ENCODE peak calls at places on chromosomes 1 and 21, in five cellular contexts. O is ovary, W is A549, C is sigmoid colon, N is heart left ventricle. P is an unnamed sample.

GRCh38 chr1:1119272-1119890 is 3.5 kb upstream of the C1orf159 start:
- DNase-seq in N (peak; percentile 14), C (peak; percentile 63), O (no peak), W (no peak), P (peak; percentile 34)

GRCh38 chr1:93615201-93616150 is 66.2 kb downstream of the BCAR3 start:
- DNase-seq in N (no peak), C (peak; percentile 52), W (peak; percentile 48), O (no peak), P (no peak)

GRCh38 chr1:97499667-97500066 is 421.2 kb downstream of the DPYD start:
- DNase-seq in N (no peak), C (no peak), W (no peak), O (no peak), P (no peak)

GRCh38 chr1:45411510-45411899 is 71.3 kb upstream of the MUTYH start:
- DNase-seq in N (no peak), W (no peak), C (no peak), O (no peak), P (no peak)

GRCh38 chr21:27693376-27693775 is 726.5 kb upstream of the ADAMTS5 start:
- DNase-seq in C (no peak), O (no peak), N (no peak), W (no peak), P (no peak)

GRCh38 chr1:48543854-48544253 is 71.8 kb upstream of the SPATA6 start:
- DNase-seq in C (no peak), W (no peak), N (no peak), O (no peak), P (no peak)

GRCh38 chr1:41673355-41673754 is 188.9 kb upstream of the EDN2 start:
- DNase-seq in N (no peak), O (no peak), W (no peak), C (no peak), P (no peak)

GRCh38 chr1:36083635-36084501 is at the start of gene TEKT2:
- DNase-seq in C (peak; percentile 69), N (no peak), W (no peak), O (peak; percentile 66), P (no peak)

GRCh38 chr1:11414921-11415538 is 63.9 kb upstream of the DISP3 start:
- DNase-seq in N (no peak), O (no peak), C (no peak), W (no peak), P (no peak)

GRCh38 chr1:37726191-37726590 is 33.9 kb downstream of the CDCA8 start:
- DNase-seq in W (no peak), C (no peak), N (no peak), O (no peak), P (no peak)

GRCh38 chr1:116900471-116901365 is 9.0 kb upstream of the PTGFRN start:
- DNase-seq in W (peak; percentile 6), C (no peak), N (no peak), O (no peak), P (no peak)

GRCh38 chr1:42825058-42825851 is 8.1 kb upstream of the SVBP start:
- DNase-seq in C (no peak), O (no peak), N (no peak), W (no peak), P (no peak)

GRCh38 chr1:32761253-32761877 is 55.8 kb downstream of the YARS1 start:
- DNase-seq in O (peak; percentile 69), C (no peak), W (no peak), N (no peak), P (peak; percentile 82)

GRCh38 chr1:155463865-155464264 is 98.7 kb downstream of the ASH1L start:
- DNase-seq in W (no peak), N (no peak), C (no peak), O (no peak), P (no peak)

GRCh38 chr1:180062452-180062971 is 92.2 kb upstream of the QSOX1 start:
- DNase-seq in N (no peak), C (no peak), O (no peak), W (no peak), P (no peak)

GRCh38 chr1:24418898-24419628 is 3.5 kb downstream of the NIPAL3 start:
- DNase-seq in N (no peak), O (no peak), W (no peak), C (no peak), P (peak; percentile 80)

GRCh38 chr1:80218112-80218511 is 1211.6 kb upstream of the ADGRL4 start:
- DNase-seq in O (no peak), C (no peak), W (no peak), N (no peak), P (no peak)

GRCh38 chr1:21490774-21491482 is 18.3 kb upstream of the ALPL start:
- DNase-seq in N (no peak), W (peak; percentile 55), O (no peak), C (no peak), P (no peak)

GRCh38 chr1:66993076-66993475 is 60.9 kb downstream of the SLC35D1 start:
- DNase-seq in N (no peak), W (no peak), O (no peak), C (no peak), P (no peak)

GRCh38 chr1:33610864-33611455 is 138.5 kb downstream of the ZSCAN20 start:
- DNase-seq in C (no peak), O (no peak), N (no peak), W (no peak), P (no peak)

GRCh38 chr1:230047114-230047865 is 19.7 kb upstream of the GALNT2 start:
- DNase-seq in C (no peak), N (no peak), W (no peak), O (no peak), P (no peak)

GRCh38 chr1:74505133-74505532 is 7.3 kb downstream of the LRRC53 start:
- DNase-seq in N (no peak), O (no peak), W (no peak), C (no peak), P (no peak)

GRCh38 chr21:37565530-37566223 is 199.1 kb downstream of the DYRK1A start:
- DNase-seq in W (no peak), O (no peak), N (no peak), C (no peak), P (no peak)

GRCh38 chr1:43366179-43366578 is 1.6 kb downstream of the ELOVL1 start:
- DNase-seq in O (no peak), N (no peak), W (no peak), C (no peak), P (peak; percentile 69)

GRCh38 chr1:12444329-12444841 is 173.6 kb downstream of the DHRS3 start:
- DNase-seq in N (no peak), W (no peak), O (no peak), C (no peak), P (no peak)

GRCh38 chr1:12446593-12446992 is 171.4 kb downstream of the DHRS3 start:
- DNase-seq in N (no peak), O (no peak), C (no peak), W (no peak), P (no peak)

GRCh38 chr1:12443151-12443550 is 174.9 kb downstream of the DHRS3 start:
- DNase-seq in C (no peak), N (no peak), O (no peak), W (no peak), P (no peak)

GRCh38 chr1:12447301-12447700 is 170.7 kb downstream of the DHRS3 start:
- DNase-seq in O (no peak), C (no peak), W (no peak), N (no peak), P (peak; percentile 76)

GRCh38 chr1:12445257-12445656 is 172.8 kb downstream of the DHRS3 start:
- DNase-seq in N (no peak), W (no peak), O (no peak), C (no peak), P (no peak)
- H3K4me1 ChIP-seq in N (peaks cover 54% of the 10 kb centered on the region), W (peaks cover 18% of the 10 kb centered on the region), O (peaks cover 20% of the 10 kb centered on the region), C (peaks cover 43% of the 10 kb centered on the region), P (peaks cover 6% of the 10 kb centered on the region)

GRCh38 chr1:156767101-156767878 is at the start of gene PRCC:
- DNase-seq in O (peak; percentile 97), W (peak; percentile 90), C (peak; percentile 99), N (peak; percentile 98), P (peak; percentile 99)

GRCh38 chr1:156768610-156769295 is 1.4 kb downstream of the PRCC start:
- DNase-seq in C (no peak), W (no peak), N (no peak), O (no peak), P (no peak)

GRCh38 chr1:156766288-156767100 is 841 bp upstream of the PRCC start:
- DNase-seq in C (peak; percentile 51), O (no peak), N (no peak), W (no peak), P (no peak)

GRCh38 chr1:156765664-156766063 is 1.7 kb upstream of the PRCC start:
- DNase-seq in N (no peak), C (no peak), W (no peak), O (no peak), P (no peak)

DNA sequence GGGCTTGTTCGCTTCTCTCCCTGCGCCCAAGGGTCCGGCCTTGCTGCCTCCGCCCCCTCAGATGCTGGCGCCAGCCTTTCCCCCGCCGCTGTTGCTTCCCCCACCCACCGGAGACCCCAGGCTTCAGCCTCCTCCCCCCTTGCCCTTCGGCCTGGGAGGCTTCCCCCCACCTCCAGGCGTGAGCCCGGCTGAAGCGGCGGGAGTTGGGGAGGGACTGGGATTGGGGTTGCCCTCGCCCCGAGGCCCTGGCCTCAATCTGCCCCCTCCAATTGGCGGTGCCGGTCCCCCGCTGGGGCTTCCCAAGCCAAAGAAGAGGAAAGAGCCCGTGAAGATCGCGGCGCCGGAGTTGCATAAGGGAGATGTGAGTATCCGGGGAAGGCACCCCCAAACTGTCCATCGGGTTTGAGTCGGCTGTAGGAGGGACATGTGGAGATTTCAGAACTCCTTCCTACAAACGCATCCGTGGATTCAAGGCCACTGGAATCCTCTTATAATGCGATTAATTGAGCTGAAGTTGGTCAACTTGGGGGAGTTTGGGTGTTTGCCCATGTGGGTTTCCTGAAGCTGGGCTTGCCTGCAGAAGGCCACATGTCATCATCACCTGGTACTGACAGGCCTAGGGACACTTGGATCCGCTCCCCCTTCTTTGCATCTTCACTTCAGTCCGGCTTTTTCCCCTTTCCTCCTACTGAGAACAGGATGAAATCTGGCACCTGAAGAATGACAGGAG is 709 bp downstream of the PRCC start:
- DNase-seq in O (peak; percentile 73), N (peak; percentile 67), C (peak; percentile 74), W (no peak), P (no peak)
- TF ChIP-seq POLR2A in O (no peak), N (no peak), C (no peak), W (no peak), P (no peak)

DNA sequence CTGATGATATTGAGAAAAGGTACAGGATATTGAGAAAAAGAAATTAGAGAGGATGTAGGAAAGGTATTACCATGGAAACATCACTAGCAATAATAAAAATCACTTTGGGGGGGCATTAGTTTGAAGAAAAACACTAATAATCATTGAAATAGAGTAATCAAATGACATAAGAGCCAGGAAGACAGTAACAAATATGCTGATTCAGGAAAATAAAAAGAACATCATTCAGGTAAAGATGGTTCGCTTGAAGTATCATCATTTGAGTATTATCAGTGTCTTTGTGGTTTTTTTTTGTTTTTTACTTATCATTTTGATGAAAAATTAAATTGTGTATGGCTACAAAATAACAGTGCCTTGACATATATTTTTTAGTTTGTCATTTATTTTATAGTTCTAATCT is 164.5 kb downstream of the IFI44 start:
- DNase-seq in N (no peak), W (no peak), C (no peak), O (no peak), P (no peak)
- H3K27ac ChIP-seq in N (no peak overlapping the region), W (no peak overlapping the region), C (no peak overlapping the region), O (no peak overlapping the region), P (no peak overlapping the region)

DNA sequence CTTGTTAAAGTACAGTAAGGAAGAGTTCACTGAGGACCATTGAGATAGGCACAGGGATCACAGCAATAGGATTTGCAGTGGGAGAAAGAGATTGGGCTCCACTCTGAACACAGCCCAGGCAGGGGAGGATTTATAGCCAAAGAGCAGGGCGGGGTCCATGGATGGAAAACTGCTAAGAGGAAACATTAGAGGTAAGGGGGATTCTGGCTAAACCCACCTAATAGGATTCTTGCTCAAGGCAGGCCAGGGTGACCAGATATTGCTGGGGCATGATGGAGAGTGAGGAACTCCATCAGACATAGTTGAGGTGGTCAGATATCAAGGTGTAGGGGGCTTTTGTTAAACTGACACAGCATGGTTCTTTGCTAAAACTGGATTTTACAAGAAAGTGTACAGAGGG is 372.8 kb downstream of the NPHP4 start:
- DNase-seq in N (no peak), O (no peak), C (no peak), W (no peak), P (no peak)
- H3K4me1 ChIP-seq in N (no peaks in the 10 kb centered on the region), O (no peaks in the 10 kb centered on the region), C (no peaks in the 10 kb centered on the region), W (no peaks in the 10 kb centered on the region), P (no peaks in the 10 kb centered on the region)